ENCODE peak calls at places on chromosomes 3 and 15, in five cellular contexts. T, Z, O, M and E are unnamed samples.

GRCh38 chr3:16102905-16103364 is 71.5 kb upstream of the GALNT15 start:
- DNase-seq in M (no peak), T (peak), Z (no peak), O (no peak), E (no peak)

GRCh38 chr15:68340711-68341671 is 63.4 kb downstream of the FEM1B start:
- DNase-seq in T (peak), M (no peak), Z (no peak), O (no peak), E (no peak)

GRCh38 chr15:32885711-32886110 is 167.9 kb downstream of the GREM1 start:
- DNase-seq in O (no peak), M (no peak), T (no peak), Z (no peak), E (no peak)

GRCh38 chr3:47782538-47783308 is 1.0 kb upstream of the SMARCC1 start:
- DNase-seq in M (no peak), O (no peak), Z (no peak), T (no peak), E (no peak)

GRCh38 chr3:69806735-69807438 is 67.6 kb downstream of the MITF start:
- DNase-seq in M (no peak), O (peak), Z (no peak), T (peak), E (no peak)

GRCh38 chr15:69810441-69811071 is 287.2 kb downstream of the TLE3 start:
- DNase-seq in O (no peak), T (no peak), M (no peak), Z (no peak), E (no peak)

GRCh38 chr3:16885948-16886683 is 1.4 kb downstream of the PLCL2 start:
- DNase-seq in O (no peak), M (no peak), Z (no peak), T (peak), E (no peak)

GRCh38 chr3:61858054-61858453 is 296.7 kb downstream of the PTPRG start:
- DNase-seq in M (no peak), O (no peak), Z (no peak), T (peak), E (no peak)

GRCh38 chr15:68384451-68385239 is 47.3 kb downstream of the ITGA11 start:
- DNase-seq in O (peak), Z (no peak), T (peak), M (no peak), E (no peak)

GRCh38 chr15:67343206-67343605 is 88.6 kb downstream of the IQCH start:
- DNase-seq in Z (no peak), T (no peak), M (no peak), O (no peak), E (no peak)

GRCh38 chr3:101928890-101929289 is 79.6 kb downstream of the NFKBIZ start:
- DNase-seq in Z (no peak), O (no peak), M (no peak), T (peak), E (no peak)